ENCODE peak calls at places on chromosomes 6 and 20, in four cellular contexts. H is HCT116, G is GM12878, P is K562. B is an unnamed sample.

GRCh38 chr6:20678831-20679352 is 144.6 kb downstream of the CDKAL1 start:
- DNase-seq in H (no peak), G (no peak), P (no peak), B (no peak)

GRCh38 chr6:17580518-17581048 is 19.5 kb upstream of the FAM8A1 start:
- DNase-seq in H (no peak), G (no peak), P (no peak), B (no peak)

GRCh38 chr20:14406495-14406894 is 69.1 kb upstream of the FLRT3 start:
- DNase-seq in H (no peak), G (no peak), P (no peak), B (no peak)

GRCh38 chr6:42255050-42255449 is 37.4 kb upstream of the MRPS10 start:
- DNase-seq in H (no peak), G (no peak), P (no peak), B (no peak)

GRCh38 chr6:14435291-14435690 is 317.7 kb downstream of the CD83 start:
- DNase-seq in H (no peak), G (no peak), P (no peak), B (no peak)

GRCh38 chr6:19554356-19555225 is 282.6 kb upstream of the ID4 start:
- DNase-seq in H (no peak), G (no peak), P (no peak), B (no peak)

GRCh38 chr6:75155586-75155985 is 50.3 kb downstream of the COL12A1 start:
- DNase-seq in H (no peak), G (no peak), P (no peak), B (no peak)

GRCh38 chr6:97113170-97113569 is 169.8 kb downstream of the MMS22L start:
- DNase-seq in H (no peak), G (no peak), P (no peak), B (no peak)

GRCh38 chr20:40414843-40415615 is 274.0 kb downstream of the MAFB start:
- DNase-seq in H (no peak), G (no peak), P (no peak), B (no peak)

GRCh38 chr20:51249215-51249614 is 226.3 kb upstream of the KCNG1 start:
- DNase-seq in H (no peak), G (no peak), P (no peak), B (no peak)

GRCh38 chr6:148885154-148885870 is 138.5 kb downstream of the UST start:
- DNase-seq in H (no peak), G (no peak), P (no peak), B (no peak)

GRCh38 chr6:129635396-129636164 is 74.4 kb downstream of the ARHGAP18 start:
- DNase-seq in H (no peak), G (no peak), P (no peak), B (no peak)

GRCh38 chr6:157710604-157711003 is 112.4 kb upstream of the SNX9 start:
- DNase-seq in H (no peak), G (no peak), P (no peak), B (no peak)

GRCh38 chr6:64715624-64716023 is 991.4 kb downstream of the EYS start:
- DNase-seq in H (no peak), G (no peak), P (no peak), B (no peak)

GRCh38 chr6:134245041-134245440 is 72.9 kb downstream of the SGK1 start:
- DNase-seq in H (no peak), G (no peak), P (no peak), B (no peak)

GRCh38 chr20:41334452-41335421 is 5.9 kb upstream of the LPIN3 start:
- DNase-seq in H (no peak), G (no peak), P (no peak), B (no peak)

GRCh38 chr6:5116243-5116991 is 31.3 kb downstream of the PPP1R3G start:
- DNase-seq in H (no peak), G (no peak), P (no peak), B (no peak)

GRCh38 chr20:631091-631490 is 21.0 kb upstream of the TCF15 start:
- DNase-seq in H (no peak), G (no peak), P (no peak), B (no peak)

GRCh38 chr6:113065606-113066005 is 718.5 kb downstream of the RFPL4B start:
- DNase-seq in H (no peak), G (no peak), P (no peak), B (no peak)

GRCh38 chr20:58713801-58714339 is 21.3 kb downstream of the NPEPL1 start:
- DNase-seq in H (no peak), G (no peak), P (no peak), B (no peak)

GRCh38 chr6:154951400-154952200 is 43.5 kb upstream of the TIAM2 start:
- DNase-seq in H (no peak), G (peak; percentile 28), P (no peak), B (no peak)

GRCh38 chr6:148599967-148600426 is 146.8 kb upstream of the UST start:
- DNase-seq in H (no peak), G (no peak), P (no peak), B (peak; percentile 60)

GRCh38 chr6:74991573-74992332 is 214.1 kb downstream of the COL12A1 start:
- DNase-seq in H (no peak), G (no peak), P (no peak), B (no peak)

GRCh38 chr20:57656252-57656820 is 36.1 kb upstream of the ZBP1 start:
- DNase-seq in H (no peak), G (no peak), P (no peak), B (peak; percentile 42)

GRCh38 chr6:3873051-3873450 is 23.9 kb downstream of the FAM50B start:
- DNase-seq in H (no peak), G (no peak), P (no peak), B (no peak)

GRCh38 chr6:37696841-37697735 is 595 bp downstream of the MDGA1 start:
- DNase-seq in H (no peak), G (no peak), P (peak; percentile 63), B (peak; percentile 64)

GRCh38 chr20:64206619-64207018 is 42.4 kb downstream of the MYT1 start:
- DNase-seq in H (no peak), G (no peak), P (no peak), B (no peak)

GRCh38 chr20:64203037-64203777 is 39.0 kb downstream of the MYT1 start:
- DNase-seq in H (no peak), G (no peak), P (no peak), B (no peak)

GRCh38 chr20:64207641-64208590 is 43.7 kb downstream of the MYT1 start:
- DNase-seq in H (no peak), G (no peak), P (no peak), B (no peak)

GRCh38 chr20:64209148-64209547 is 44.9 kb downstream of the MYT1 start:
- DNase-seq in H (no peak), G (no peak), P (no peak), B (no peak)

GRCh38 chr20:64205611-64206026 is 41.4 kb downstream of the MYT1 start:
- DNase-seq in H (no peak), G (no peak), P (no peak), B (no peak)
- TF ChIP-seq EGR1 in H (no peak), G (no peak), P (no peak), B (no peak)

DNA sequence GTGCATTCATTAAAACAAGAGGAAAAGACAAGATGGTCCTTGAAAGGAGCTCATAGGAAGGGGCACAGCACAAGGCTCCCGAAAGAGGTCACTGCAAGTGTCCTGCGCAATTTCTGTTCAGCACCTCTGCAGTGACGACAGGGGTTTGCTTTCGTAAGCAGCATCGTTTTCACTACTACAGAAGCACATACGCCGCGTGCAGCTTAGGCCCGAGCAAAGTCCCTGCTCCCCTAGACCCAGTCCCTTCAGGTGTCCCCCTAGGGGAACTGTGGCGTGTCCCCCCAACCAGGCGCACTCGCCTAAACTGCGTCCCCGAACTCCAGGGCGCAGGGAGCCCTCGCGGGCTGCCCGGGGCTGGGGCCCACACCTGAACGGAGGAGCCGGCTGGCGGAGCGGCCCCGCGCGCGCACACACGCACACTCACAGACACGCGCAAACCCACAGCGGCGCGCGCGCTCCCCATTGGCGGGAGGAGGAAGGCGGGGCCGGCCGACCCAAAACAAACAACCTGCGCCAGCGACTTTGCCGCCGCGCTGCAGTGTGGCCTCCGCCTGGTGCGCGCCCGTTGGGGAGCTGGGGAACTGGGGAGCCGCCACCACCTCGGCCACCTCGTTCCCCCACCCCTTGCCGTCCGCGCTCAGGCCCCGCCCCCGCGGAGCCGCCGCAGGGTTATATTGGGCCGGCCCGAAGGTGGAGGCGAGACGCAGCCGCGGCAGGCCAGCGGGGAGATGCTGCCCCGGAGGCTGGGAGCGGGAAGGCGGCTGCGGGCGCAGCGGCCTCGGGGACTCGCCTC is at the start of gene FOXQ1:
- DNase-seq in H (peak; percentile 21), G (no peak), P (no peak), B (peak; percentile 81)
- H2AFZ ChIP-seq in H (peak within 1 kb of the TSS; percentile 90), G (no peak within 1 kb of the TSS), P (no peak within 1 kb of the TSS), B (peak within 1 kb of the TSS; percentile 91)

DNA sequence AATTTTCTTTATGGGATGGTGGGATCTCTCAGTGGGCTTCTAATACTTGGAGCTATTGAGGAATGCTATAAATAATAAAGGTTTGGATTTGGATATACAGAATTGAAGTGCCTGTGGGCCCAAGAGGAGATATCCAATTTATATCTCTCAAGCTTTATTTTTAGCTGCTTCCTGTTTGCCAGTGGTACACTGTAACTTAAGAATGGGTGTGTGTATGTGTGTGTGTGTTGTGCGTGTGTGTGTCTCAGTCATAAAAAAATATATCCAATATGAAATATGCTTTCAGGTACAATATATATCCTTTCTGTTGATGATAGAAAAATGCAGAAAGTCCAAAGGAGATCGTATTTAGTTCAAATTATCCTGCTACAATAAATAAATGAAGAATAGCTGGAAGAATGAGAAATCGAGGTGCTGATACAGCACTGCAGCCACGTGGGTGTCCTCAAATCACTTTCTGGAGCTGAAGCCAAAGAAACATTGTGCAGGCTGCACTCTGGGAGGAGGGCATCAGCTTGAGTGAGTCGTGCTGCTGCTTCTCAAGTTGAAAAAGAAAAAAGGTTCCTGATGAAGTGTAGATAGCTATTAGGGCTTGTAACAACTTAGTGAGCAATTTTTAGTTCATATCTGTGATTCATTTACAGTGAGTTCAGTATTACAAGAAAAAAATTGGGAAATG is 40.3 kb downstream of the DSE start:
- DNase-seq in H (no peak), G (no peak), P (no peak), B (no peak)
- TF ChIP-seq EGR1 in H (no peak), G (no peak), P (no peak), B (no peak)

GRCh38 chr6:34246563-34247391 is 2.0 kb downstream of the SMIM29 start:
- DNase-seq in H (no peak), G (no peak), P (peak; percentile 61), B (no peak)
- H2AFZ ChIP-seq in H (no peak overlapping the region), G (no peak overlapping the region), P (no peak overlapping the region), B (no peak overlapping the region)

GRCh38 chr6:57177545-57178225 is 5.6 kb downstream of the BAG2 start:
- DNase-seq in H (no peak), G (no peak), P (no peak), B (no peak)
- TF ChIP-seq EGR1 in H (no peak), G (no peak), P (no peak), B (no peak)

GRCh38 chr6:107956586-107957164 is 1.3 kb downstream of the SEC63 start:
- DNase-seq in H (no peak), G (no peak), P (no peak), B (no peak)
- H2AFZ ChIP-seq in H (no peak overlapping the region), G (peak overlapping the region; percentile 87), P (peak overlapping the region; percentile 81), B (no peak overlapping the region)

GRCh38 chr6:166655713-166656265 is 28.7 kb upstream of the RPS6KA2 start:
- DNase-seq in H (no peak), G (no peak), P (no peak), B (no peak)
- TF ChIP-seq EGR1 in H (no peak), G (no peak), P (no peak), B (no peak)